ENCODE peak calls at places on chromosomes 3 and 15, in nine cellular contexts. H is DND-41; Y is Panc1; I is CD8-positive, alpha-beta T cell; Z is aorta; O is ovary; U is psoas muscle; A is GM12878; M is fibroblast of lung. E is an unnamed sample. For H3K4me1, the result is how much of the 10 kb centered on the place peaks cover.

GRCh38 chr15:96462768-96463167 is 132.3 kb downstream of the NR2F2 start:
- DNase-seq in H (no peak), Y (no peak), I (no peak), Z (no peak), O (no peak), U (no peak), A (no peak), M (peak), E (no peak)

GRCh38 chr3:142459929-142460328 is 12.1 kb upstream of the XRN1 start:
- DNase-seq in H (no peak), Y (no peak), I (no peak), Z (no peak), O (no peak), U (no peak), A (no peak), M (peak), E (no peak)

GRCh38 chr3:102129774-102130608 is 280.7 kb downstream of the NFKBIZ start:
- DNase-seq in H (no peak), Y (peak), I (no peak), Z (no peak), O (no peak), U (no peak), A (no peak), M (peak), E (no peak)

GRCh38 chr3:152455989-152456388 is 187.3 kb downstream of the MBNL1 start:
- DNase-seq in H (no peak), Y (no peak), I (no peak), Z (no peak), O (no peak), U (no peak), A (no peak), M (no peak), E (no peak)

GRCh38 chr3:153910387-153910786 is 210.8 kb upstream of the ARHGEF26 start:
- DNase-seq in H (no peak), Y (no peak), I (no peak), Z (no peak), O (no peak), U (no peak), A (no peak), M (no peak), E (no peak)

GRCh38 chr3:167810236-167810635 is 74.7 kb downstream of the SERPINI1 start:
- DNase-seq in H (no peak), Y (no peak), I (no peak), Z (no peak), O (no peak), U (no peak), A (no peak), M (no peak), E (no peak)

GRCh38 chr15:82951472-82952155 is 906 bp downstream of the HOMER2 start:
- DNase-seq in H (no peak), Y (no peak), I (no peak), Z (no peak), O (no peak), U (no peak), A (no peak), M (no peak), E (no peak)

GRCh38 chr3:158718490-158719170 is 13.6 kb downstream of the RARRES1 start:
- DNase-seq in H (no peak), Y (no peak), I (no peak), Z (no peak), O (no peak), U (no peak), A (no peak), M (peak), E (no peak)

GRCh38 chr3:123315271-123315595 is 113.5 kb downstream of the SEC22A start:
- DNase-seq in H (no peak), Y (no peak), I (no peak), Z (no peak), O (no peak), U (no peak), A (no peak), M (no peak), E (no peak)

GRCh38 chr3:162938073-162938472 is 1441.5 kb downstream of the OTOL1 start:
- DNase-seq in H (no peak), Y (no peak), I (no peak), Z (no peak), O (no peak), U (no peak), A (no peak), M (no peak), E (no peak)

GRCh38 chr3:76231258-76231657 is 445.9 kb upstream of the ZNF717 start:
- DNase-seq in H (no peak), Y (no peak), I (no peak), Z (no peak), O (no peak), U (no peak), A (no peak), M (no peak), E (no peak)

GRCh38 chr3:16277471-16277870 is 12.5 kb downstream of the OXNAD1 start:
- DNase-seq in H (no peak), Y (no peak), I (no peak), Z (no peak), O (no peak), U (no peak), A (no peak), M (no peak), E (no peak)

GRCh38 chr15:90619939-90620338 is 90.2 kb downstream of the CRTC3 start:
- DNase-seq in H (no peak), Y (no peak), I (no peak), Z (no peak), O (no peak), U (no peak), A (no peak), M (no peak), E (no peak)

GRCh38 chr15:92097473-92098178 is 244.1 kb downstream of the SLCO3A1 start:
- DNase-seq in H (peak), Y (no peak), I (no peak), Z (no peak), O (peak), U (no peak), A (peak), M (peak), E (peak)

GRCh38 chr3:171393032-171393744 is 67.0 kb downstream of the TNIK start:
- DNase-seq in H (no peak), Y (no peak), I (no peak), Z (no peak), O (no peak), U (no peak), A (no peak), M (peak), E (no peak)

DNA sequence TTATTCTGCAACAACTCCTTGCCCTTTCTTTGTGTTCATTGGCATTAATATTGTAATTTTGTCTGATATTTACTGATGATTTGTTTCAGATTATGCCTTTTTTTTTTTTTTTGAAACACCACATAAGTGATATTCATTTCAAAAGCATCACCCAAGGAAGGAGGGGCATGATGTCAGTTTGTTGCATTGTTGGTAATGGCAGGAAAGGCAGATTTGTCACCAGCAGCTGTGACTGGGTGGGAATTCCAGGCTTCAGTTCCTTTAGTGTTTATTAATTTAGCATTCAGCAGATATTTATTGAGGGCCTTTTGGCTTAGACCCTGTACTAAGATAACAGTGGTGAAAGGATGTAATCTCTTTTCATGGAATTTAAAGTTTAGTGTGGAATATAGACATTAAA is 19.5 kb downstream of the SENP2 start:
- DNase-seq in H (no peak), Y (no peak), I (no peak), Z (no peak), O (no peak), U (no peak), A (no peak), M (no peak), E (no peak)
- H3K27ac ChIP-seq in H (no peak), Y (no peak), I (no peak), Z (no peak), O (no peak), U (no peak), A (no peak), M (no peak), E (no peak)

GRCh38 chr15:22958487-22959280 is 21.5 kb downstream of the CYFIP1 start:
- DNase-seq in H (no peak), Y (no peak), I (no peak), Z (peak), O (no peak), U (no peak), A (no peak), M (no peak), E (no peak)

GRCh38 chr15:22961661-22962221 is 18.4 kb downstream of the CYFIP1 start:
- DNase-seq in H (no peak), Y (no peak), I (no peak), Z (peak), O (no peak), U (no peak), A (no peak), M (peak), E (no peak)

GRCh38 chr15:22960587-22960986 is 19.6 kb downstream of the CYFIP1 start:
- DNase-seq in H (no peak), Y (no peak), I (no peak), Z (peak), O (no peak), U (no peak), A (no peak), M (no peak), E (no peak)

GRCh38 chr15:22960126-22960525 is 20.0 kb downstream of the CYFIP1 start:
- DNase-seq in H (no peak), Y (no peak), I (no peak), Z (peak), O (no peak), U (no peak), A (no peak), M (no peak), E (no peak)

DNA sequence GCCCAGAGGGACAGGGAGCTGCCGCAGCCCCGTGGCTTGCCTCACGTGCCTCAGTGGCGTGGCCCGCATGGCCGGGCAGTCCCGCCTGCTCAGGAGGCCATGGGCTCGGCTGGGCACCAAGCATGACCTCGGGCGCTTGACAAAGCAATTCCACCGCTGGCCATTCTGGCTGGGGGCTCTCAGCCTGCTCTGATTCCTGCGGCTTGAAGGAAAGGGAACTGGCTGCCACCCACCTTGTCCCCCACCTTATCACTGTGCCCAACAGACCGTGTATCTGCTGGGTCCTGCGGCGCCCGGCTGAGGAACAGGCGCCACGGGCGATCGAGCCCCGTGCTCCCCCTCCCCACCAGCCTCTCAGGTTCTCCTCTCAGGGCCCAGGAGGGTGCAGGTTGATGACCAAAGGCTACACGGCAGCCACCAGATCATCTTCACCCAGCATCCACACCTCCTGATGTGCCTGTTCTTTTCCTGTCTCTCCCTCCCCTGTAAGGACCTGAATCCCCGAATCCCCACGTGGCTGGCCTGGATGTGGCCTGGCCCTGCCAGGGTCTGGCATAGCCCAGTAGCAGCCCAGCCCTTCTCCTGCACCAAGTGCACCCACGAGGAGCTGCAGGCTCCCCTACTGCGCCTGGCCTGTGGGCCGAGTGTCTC is 20.6 kb downstream of the CYFIP1 start:
- DNase-seq in H (no peak), Y (no peak), I (no peak), Z (peak), O (no peak), U (no peak), A (no peak), M (no peak), E (no peak)
- H3K4me1 ChIP-seq in H (under half), Y (under half), I (under half), Z (under half), O (under half), U (under half), A (under half), M (under half), E (under half)

GRCh38 chr3:178203152-178203551 is 333.1 kb upstream of the KCNMB2 start:
- DNase-seq in H (no peak), Y (no peak), I (no peak), Z (no peak), O (no peak), U (no peak), A (no peak), M (peak), E (no peak)

GRCh38 chr3:178203650-178204049 is 332.6 kb upstream of the KCNMB2 start:
- DNase-seq in H (no peak), Y (no peak), I (no peak), Z (no peak), O (no peak), U (no peak), A (no peak), M (peak), E (no peak)

GRCh38 chr3:178200316-178200715 is 335.9 kb upstream of the KCNMB2 start:
- DNase-seq in H (no peak), Y (no peak), I (no peak), Z (no peak), O (no peak), U (no peak), A (no peak), M (no peak), E (no peak)

GRCh38 chr3:178202199-178202598 is 334.0 kb upstream of the KCNMB2 start:
- DNase-seq in H (no peak), Y (no peak), I (no peak), Z (no peak), O (no peak), U (no peak), A (no peak), M (no peak), E (no peak)

GRCh38 chr3:178201714-178202113 is 334.5 kb upstream of the KCNMB2 start:
- DNase-seq in H (no peak), Y (no peak), I (no peak), Z (no peak), O (no peak), U (no peak), A (no peak), M (no peak), E (no peak)
- H3K27ac ChIP-seq in H (no peak), Y (no peak), I (no peak), Z (no peak), O (no peak), U (no peak), A (no peak), M (no peak), E (no peak)

GRCh38 chr3:54171951-54172350 is 49.6 kb downstream of the CACNA2D3 start:
- DNase-seq in H (no peak), Y (no peak), I (no peak), Z (no peak), O (no peak), U (no peak), A (no peak), M (no peak), E (no peak)

GRCh38 chr3:54167999-54168398 is 45.6 kb downstream of the CACNA2D3 start:
- DNase-seq in H (no peak), Y (no peak), I (no peak), Z (no peak), O (no peak), U (no peak), A (no peak), M (no peak), E (no peak)

GRCh38 chr3:54171509-54171908 is 49.2 kb downstream of the CACNA2D3 start:
- DNase-seq in H (no peak), Y (no peak), I (no peak), Z (no peak), O (no peak), U (no peak), A (no peak), M (no peak), E (no peak)

GRCh38 chr3:54168451-54168850 is 46.1 kb downstream of the CACNA2D3 start:
- DNase-seq in H (no peak), Y (no peak), I (no peak), Z (no peak), O (no peak), U (no peak), A (no peak), M (no peak), E (no peak)

DNA sequence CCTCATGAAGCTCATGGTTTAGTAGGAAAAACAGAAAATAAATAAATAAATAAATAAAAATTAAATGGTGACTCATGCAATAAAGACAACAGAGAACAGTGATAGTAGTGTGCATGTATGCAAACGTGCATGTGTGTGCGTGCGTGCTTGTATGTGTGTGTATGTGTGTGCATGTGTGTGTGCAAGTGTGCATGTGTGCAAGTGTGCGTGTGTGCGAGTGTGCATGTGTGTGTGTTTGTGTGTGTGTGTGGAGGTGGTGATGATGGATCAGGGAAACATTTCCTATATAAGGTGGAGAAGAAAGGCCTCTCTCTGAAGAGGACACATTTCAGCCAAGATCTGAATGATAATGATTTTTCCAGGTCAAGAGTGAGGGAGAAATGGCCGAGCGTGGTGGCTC is 47.2 kb downstream of the CACNA2D3 start:
- DNase-seq in H (no peak), Y (no peak), I (no peak), Z (no peak), O (no peak), U (no peak), A (no peak), M (no peak), E (no peak)
- H3K4me1 ChIP-seq in H (under half), Y (under half), I (under half), Z (under half), O (under half), U (under half), A (under half), M (under half), E (under half)

DNA sequence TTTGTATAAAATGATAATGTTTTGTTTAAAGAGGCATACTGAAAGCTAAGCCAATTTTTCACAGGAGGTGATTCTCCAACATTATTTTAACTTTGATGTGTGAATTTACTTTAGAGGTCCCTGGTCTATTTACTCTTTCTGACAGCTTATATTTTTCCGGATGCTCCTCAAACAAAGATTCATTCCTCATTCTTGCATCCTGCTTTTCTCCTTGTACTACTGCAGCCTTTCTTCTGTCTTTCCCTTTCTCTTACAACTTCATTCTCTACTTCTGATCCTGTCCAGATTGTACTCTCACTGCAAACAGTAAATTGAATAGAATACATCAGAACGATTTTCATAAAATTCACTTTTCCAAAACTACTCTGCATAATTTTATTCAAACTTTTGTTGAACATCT is 5.1 kb downstream of the NPTN start:
- DNase-seq in H (no peak), Y (no peak), I (no peak), Z (no peak), O (no peak), U (no peak), A (no peak), M (no peak), E (no peak)
- H3K27ac ChIP-seq in H (no peak), Y (no peak), I (no peak), Z (no peak), O (no peak), U (no peak), A (no peak), M (no peak), E (no peak)

GRCh38 chr3:197181751-197182150 is 116.7 kb downstream of the DLG1 start:
- DNase-seq in H (no peak), Y (no peak), I (no peak), Z (no peak), O (no peak), U (peak), A (no peak), M (peak), E (no peak)
- H3K4me1 ChIP-seq in H (under half), Y (under half), I (under half), Z (under half), O (under half), U (under half), A (under half), M (under half), E (under half)

GRCh38 chr3:89612027-89612426 is 504.6 kb downstream of the EPHA3 start:
- DNase-seq in H (no peak), Y (no peak), I (no peak), Z (no peak), O (no peak), U (no peak), A (no peak), M (no peak), E (no peak)

DNA sequence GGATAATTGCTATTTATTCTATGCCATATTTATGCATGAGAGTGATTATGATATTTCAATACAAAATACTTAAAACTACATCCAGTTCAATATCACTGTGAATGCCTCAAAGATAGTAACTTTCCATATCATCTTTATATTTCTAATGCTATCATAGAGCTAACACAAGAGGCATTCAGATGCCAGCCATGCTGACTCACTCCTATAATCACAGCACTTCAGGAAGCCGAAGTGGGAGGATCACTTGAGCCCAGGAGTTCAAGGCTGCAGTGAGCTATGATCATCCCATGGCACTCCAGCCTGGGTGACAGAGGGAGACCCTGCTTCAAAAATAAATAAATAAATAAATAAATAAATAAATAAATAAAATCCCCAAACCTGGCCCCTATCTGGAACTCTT is 498.7 kb downstream of the EPHA3 start:
- DNase-seq in H (no peak), Y (no peak), I (no peak), Z (no peak), O (no peak), U (no peak), A (no peak), M (peak), E (no peak)
- H3K27ac ChIP-seq in H (no peak), Y (no peak), I (no peak), Z (no peak), O (no peak), U (no peak), A (no peak), M (no peak), E (no peak)

DNA sequence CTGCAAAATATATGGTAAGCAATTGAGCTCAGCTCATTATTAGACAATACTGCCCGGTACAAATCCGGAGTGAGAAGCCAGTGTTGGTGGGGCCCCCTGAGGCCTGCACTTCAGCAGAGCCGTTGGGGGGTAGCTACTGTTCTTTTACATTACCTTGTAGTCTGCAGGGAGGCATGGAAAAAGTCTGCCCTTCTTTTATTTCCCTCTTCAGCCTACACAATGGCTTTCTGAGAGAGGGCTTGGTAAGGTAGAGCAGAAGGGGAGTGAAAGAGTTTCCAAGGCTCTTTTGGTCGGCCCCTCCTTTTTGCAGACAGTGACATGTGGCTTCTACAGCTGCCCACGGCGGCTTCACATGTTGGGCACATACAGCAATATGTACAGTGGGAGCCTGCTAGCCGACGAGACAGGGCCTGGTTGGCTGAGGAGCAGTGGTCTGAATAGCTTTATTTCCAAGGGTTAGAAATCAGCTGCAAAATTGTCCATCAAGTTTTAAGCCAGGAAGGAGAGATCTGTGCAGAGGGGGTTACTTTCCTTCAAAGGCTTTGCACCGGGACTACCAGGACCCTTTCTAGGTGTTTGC is 3.9 kb downstream of the INAFM2 start:
- DNase-seq in H (no peak), Y (no peak), I (no peak), Z (no peak), O (no peak), U (no peak), A (no peak), M (no peak), E (no peak)
- H3K4me1 ChIP-seq in H (under half), Y (under half), I (under half), Z (under half), O (under half), U (under half), A (under half), M (under half), E (under half)

E was measured in CD8-positive, alpha-beta memory T cell.